ENCODE peak calls at places on chromosomes 2 and 18, in nine cellular contexts. N is esophagus muscularis mucosa, U is HCT116, R is stomach, C is GM23338, D is Panc1, A is HepG2, X is transverse colon, E is breast epithelium. L is an unnamed sample.

GRCh38 chr18:40855661-40856060 is 1099.4 kb upstream of the PIK3C3 start:
- DNase-seq in N (no peak), U (no peak), R (no peak), C (no peak), D (no peak), A (no peak), X (no peak), E (no peak), L (no peak)

GRCh38 chr2:62209427-62209991 is 13.6 kb downstream of the B3GNT2 start:
- DNase-seq in N (no peak), U (no peak), R (no peak), C (no peak), D (no peak), A (no peak), X (no peak), E (no peak), L (no peak)

GRCh38 chr2:8581601-8582041 is 100.2 kb upstream of the ID2 start:
- DNase-seq in N (no peak), U (no peak), R (peak; percentile 11), C (no peak), D (no peak), A (peak; percentile 34), X (no peak), E (no peak), L (peak; percentile 92)

GRCh38 chr2:237863659-237864029 is 4.2 kb downstream of the RAMP1 start:
- DNase-seq in N (peak; percentile 91), U (no peak), R (no peak), C (no peak), D (no peak), A (no peak), X (no peak), E (no peak), L (no peak)

GRCh38 chr2:127097841-127098651 is 8.9 kb downstream of the BIN1 start:
- DNase-seq in N (no peak), U (no peak), R (no peak), C (no peak), D (no peak), A (no peak), X (no peak), E (no peak), L (no peak)

GRCh38 chr2:142877265-142877756 is at the start of gene KYNU:
- DNase-seq in N (no peak), U (no peak), R (no peak), C (no peak), D (no peak), A (peak; percentile 82), X (no peak), E (no peak), L (no peak)

GRCh38 chr2:225173909-225174308 is 131.6 kb upstream of the DOCK10 start:
- DNase-seq in N (no peak), U (no peak), R (no peak), C (no peak), D (no peak), A (no peak), X (no peak), E (no peak), L (no peak)

GRCh38 chr2:70247364-70248144 is 874 bp downstream of the TIA1 start:
- DNase-seq in N (no peak), U (no peak), R (no peak), C (no peak), D (no peak), A (no peak), X (no peak), E (no peak), L (no peak)

GRCh38 chr18:79402977-79403722 is 7.4 kb downstream of the NFATC1 start:
- DNase-seq in N (no peak), U (no peak), R (peak; percentile 61), C (no peak), D (no peak), A (no peak), X (peak; percentile 42), E (peak; percentile 63), L (no peak)

GRCh38 chr2:197184959-197185586 is 125.5 kb downstream of the ANKRD44 start:
- DNase-seq in N (no peak), U (no peak), R (peak; percentile 50), C (no peak), D (no peak), A (no peak), X (no peak), E (peak; percentile 87), L (no peak)

GRCh38 chr18:63683890-63684289 is 18.9 kb upstream of the SERPINB11 start:
- DNase-seq in N (no peak), U (no peak), R (no peak), C (no peak), D (no peak), A (no peak), X (no peak), E (no peak), L (no peak)

GRCh38 chr2:198973785-198974184 is 484.0 kb downstream of the SATB2 start:
- DNase-seq in N (no peak), U (no peak), R (no peak), C (no peak), D (no peak), A (no peak), X (no peak), E (no peak), L (no peak)

DNA sequence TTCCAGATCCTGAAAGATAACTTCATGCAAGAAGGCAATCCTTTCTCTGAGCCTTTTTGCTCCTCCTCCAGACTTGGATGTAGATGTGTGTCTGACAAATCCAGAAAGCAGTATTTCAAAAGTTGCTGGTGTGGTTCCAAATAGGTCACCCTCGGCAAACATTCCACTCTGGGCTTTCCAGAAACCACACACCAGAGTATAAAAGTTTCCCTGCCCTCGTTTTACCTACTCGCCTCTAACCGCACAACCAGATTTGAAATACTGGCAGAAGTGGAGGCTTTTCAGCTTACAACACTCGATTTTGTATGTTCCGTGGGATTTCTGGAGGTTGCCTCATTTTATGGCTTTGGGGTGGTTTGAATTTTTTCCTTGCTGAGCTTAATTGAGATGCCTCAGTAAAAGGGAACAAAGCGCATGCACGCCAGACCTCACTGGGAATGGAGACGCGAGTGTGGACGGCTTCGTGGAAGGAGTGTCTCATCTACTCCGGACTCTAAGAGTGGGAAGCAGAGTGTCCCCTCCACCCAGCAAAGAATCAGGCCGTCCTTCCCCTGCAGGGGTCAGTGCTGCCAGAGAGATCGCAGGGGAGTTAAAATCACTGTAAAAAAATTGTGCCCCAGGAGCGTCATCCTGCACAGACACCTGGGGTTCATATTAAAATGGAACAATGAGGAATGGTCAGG is 44.0 kb upstream of the RPL31 start:
- DNase-seq in N (no peak), U (no peak), R (peak; percentile 70), C (no peak), D (no peak), A (no peak), X (no peak), E (peak; percentile 76), L (peak; percentile 93)
- TF ChIP-seq CTCF in N (no peak), U (no peak), R (no peak), C (no peak), D (no peak), A (no peak), X (no peak), E (no peak), L (no peak)

DNA sequence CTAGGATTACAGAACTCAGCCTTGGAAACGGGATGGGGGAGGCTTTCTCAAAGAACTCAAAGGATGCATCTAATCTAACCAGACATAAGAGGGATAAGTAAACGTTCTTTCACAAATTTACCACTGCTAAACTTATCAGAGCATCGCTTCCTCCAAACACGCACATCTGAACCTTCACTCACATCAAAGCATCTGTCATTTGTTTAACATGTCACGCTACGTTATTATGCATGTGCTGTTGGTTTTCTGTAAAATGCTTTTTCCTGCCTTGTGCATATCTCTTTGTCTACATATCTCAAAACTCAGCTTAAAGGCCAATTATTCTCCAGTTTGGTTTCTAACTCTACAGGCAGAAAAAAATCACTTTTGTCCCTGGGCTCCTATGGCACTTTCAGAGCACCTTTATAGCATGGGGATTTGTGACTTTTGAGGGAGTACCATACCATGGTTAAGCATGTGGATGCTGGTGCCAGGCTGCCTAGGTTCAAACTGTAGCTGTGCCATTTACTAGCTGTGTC is 106.8 kb upstream of the FSHR start:
- DNase-seq in N (no peak), U (no peak), R (no peak), C (no peak), D (no peak), A (no peak), X (no peak), E (no peak), L (no peak)
- TF ChIP-seq POLR2AphosphoS5 in N (no peak), U (no peak), R (no peak), C (no peak), D (no peak), A (no peak), X (no peak), E (no peak), L (no peak)

GRCh38 chr18:9926223-9926894 is 12.5 kb downstream of the VAPA start:
- DNase-seq in N (no peak), U (no peak), R (no peak), C (no peak), D (no peak), A (no peak), X (no peak), E (no peak), L (no peak)

GRCh38 chr18:9926977-9927376 is 13.2 kb downstream of the VAPA start:
- DNase-seq in N (no peak), U (no peak), R (no peak), C (no peak), D (no peak), A (no peak), X (no peak), E (no peak), L (no peak)

GRCh38 chr18:9925795-9926194 is 12.0 kb downstream of the VAPA start:
- DNase-seq in N (no peak), U (no peak), R (no peak), C (no peak), D (no peak), A (no peak), X (no peak), E (no peak), L (no peak)

GRCh38 chr18:9928646-9929259 is 14.9 kb downstream of the VAPA start:
- DNase-seq in N (no peak), U (no peak), R (no peak), C (no peak), D (no peak), A (no peak), X (no peak), E (no peak), L (no peak)

DNA sequence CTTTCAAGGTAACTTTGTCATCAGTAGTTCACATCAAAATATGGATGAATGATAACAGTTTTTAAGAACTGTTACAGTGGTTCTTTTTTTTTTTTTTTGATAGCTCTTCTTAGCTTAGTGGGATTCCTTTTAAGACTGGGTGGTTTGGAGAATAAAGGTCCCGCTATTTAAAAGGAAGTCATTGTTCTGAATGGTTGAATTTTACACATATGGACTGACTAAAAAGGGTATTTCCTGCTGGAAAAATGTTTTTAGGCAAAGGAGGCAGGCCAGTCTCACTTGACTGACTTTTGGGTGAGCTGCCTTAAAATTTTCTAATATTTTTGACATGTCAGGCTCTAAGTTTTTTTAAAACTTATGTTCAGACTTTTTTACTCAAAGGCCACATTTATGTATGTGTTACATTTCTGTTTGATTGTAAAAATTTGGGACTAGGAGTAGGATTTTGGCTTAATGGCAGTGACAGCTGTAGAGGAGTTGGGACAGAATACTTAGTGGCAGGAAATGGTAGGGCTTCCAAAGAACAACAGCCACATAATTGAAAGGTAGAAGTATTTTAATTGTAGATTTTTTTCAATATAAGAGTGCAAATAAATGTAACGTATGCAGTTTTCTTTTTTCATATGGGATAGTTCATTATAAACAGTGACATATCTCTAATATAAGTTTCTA is 13.7 kb downstream of the VAPA start:
- DNase-seq in N (no peak), U (no peak), R (no peak), C (no peak), D (no peak), A (no peak), X (no peak), E (no peak), L (no peak)
- H3K4me1 ChIP-seq in N (peaks cover 89% of the 10 kb centered on the region), U (peaks cover 57% of the 10 kb centered on the region), R (peaks cover 48% of the 10 kb centered on the region), C (peaks cover 47% of the 10 kb centered on the region), D (peaks cover 61% of the 10 kb centered on the region), A (peaks cover 81% of the 10 kb centered on the region), X (peaks cover 77% of the 10 kb centered on the region), E (no peaks in the 10 kb centered on the region), L (peaks cover 89% of the 10 kb centered on the region)

GRCh38 chr2:44774826-44775492 is 166.5 kb upstream of the SIX3 start:
- DNase-seq in N (no peak), U (no peak), R (no peak), C (peak; percentile 27), D (no peak), A (no peak), X (no peak), E (no peak), L (no peak)
- TF ChIP-seq CTCF in N (no peak), U (no peak), R (no peak), C (no peak), D (no peak), A (no peak), X (no peak), E (no peak), L (no peak)

L was measured in vagina.